ENCODE peak calls at places on chromosomes 12 and 14, in four cellular contexts. A, M, F and K are unnamed samples.

GRCh38 chr12:53623986-53624385 is 2.2 kb downstream of the ATF7 start:
- DNase-seq in A (no peak), M (no peak), F (peak; percentile 31), K (peak; percentile 35)

GRCh38 chr12:119013023-119013422 is 31.7 kb downstream of the SRRM4 start:
- DNase-seq in A (no peak), F (no peak), M (no peak), K (no peak)

GRCh38 chr12:49105504-49106120 is 5.0 kb downstream of the LMBR1L start:
- DNase-seq in F (peak; percentile 91), A (no peak), M (peak; percentile 35), K (no peak)

GRCh38 chr12:106442575-106442974 is 85.0 kb downstream of the POLR3B start:
- DNase-seq in F (peak; percentile 9), M (no peak), A (no peak), K (no peak)

GRCh38 chr12:88339254-88339949 is 197.3 kb downstream of the TMTC3 start:
- DNase-seq in A (no peak), F (peak; percentile 46), M (no peak), K (no peak)

GRCh38 chr14:105865266-105865903 is 339.0 kb downstream of the TMEM121 start:
- DNase-seq in M (peak; percentile 12), F (no peak), A (peak; percentile 73), K (peak; percentile 3)

GRCh38 chr12:570949-571794 is 92.1 kb downstream of the NINJ2 start:
- DNase-seq in A (no peak), M (peak; percentile 73), F (peak; percentile 85), K (peak; percentile 90)

GRCh38 chr12:125610292-125610691 is 545.1 kb downstream of the AACS start:
- DNase-seq in F (no peak), M (no peak), A (no peak), K (no peak)

GRCh38 chr14:96357216-96357615 is 5.9 kb downstream of the ATG2B start:
- DNase-seq in A (no peak), M (no peak), F (no peak), K (no peak)

GRCh38 chr14:61116369-61116768 is 135.3 kb downstream of the SLC38A6 start:
- DNase-seq in F (peak; percentile 86), M (no peak), A (no peak), K (no peak)

GRCh38 chr12:39605996-39606395 is 13.6 kb downstream of the ABCD2 start:
- DNase-seq in F (peak; percentile 75), A (no peak), M (no peak), K (no peak)

GRCh38 chr14:73168274-73168673 is 32.0 kb downstream of the PSEN1 start:
- DNase-seq in F (no peak), M (no peak), A (no peak), K (no peak)

GRCh38 chr12:89156862-89157262 is 195.4 kb downstream of the DUSP6 start:
- DNase-seq in F (no peak), A (no peak), M (no peak), K (no peak)

GRCh38 chr14:81656811-81657210 is 123.2 kb upstream of the SEL1L start:
- DNase-seq in M (no peak), A (no peak), F (no peak), K (no peak)

GRCh38 chr14:104559769-104560585 is 19.6 kb upstream of the C14orf180 start:
- DNase-seq in M (no peak), F (no peak), A (peak; percentile 6), K (no peak)

GRCh38 chr14:65073605-65074201 is 28.6 kb downstream of the MAX start:
- DNase-seq in A (no peak), F (no peak), M (no peak), K (no peak)

GRCh38 chr14:84064756-84065155 is 1465.2 kb upstream of the FLRT2 start:
- DNase-seq in M (no peak), A (no peak), F (no peak), K (no peak)

GRCh38 chr12:52251367-52252055 is 18.5 kb downstream of the KRT7 start:
- DNase-seq in F (peak; percentile 30), M (no peak), A (no peak), K (no peak)

GRCh38 chr12:50440288-50440687 is 39.6 kb downstream of the LARP4 start:
- DNase-seq in M (no peak), F (no peak), A (no peak), K (no peak)

GRCh38 chr14:22824711-22825359 is 4.9 kb upstream of the MRPL52 start:
- DNase-seq in F (peak; percentile 90), M (no peak), A (no peak), K (no peak)

GRCh38 chr14:24130380-24130716 is at the start of gene FITM1:
- DNase-seq in M (no peak), A (no peak), F (no peak), K (no peak)

GRCh38 chr14:104805326-104805678 is 4.4 kb downstream of the ZBTB42 start:
- DNase-seq in M (no peak), F (peak; percentile 77), A (peak; percentile 15), K (peak; percentile 31)

GRCh38 chr14:78840898-78841297 is 670.7 kb downstream of the NRXN3 start:
- DNase-seq in F (no peak), A (no peak), M (no peak), K (no peak)

GRCh38 chr14:104721704-104722431 is 2.2 kb upstream of the ADSS1 start:
- DNase-seq in F (no peak), M (peak; percentile 77), A (no peak), K (no peak)

GRCh38 chr12:57889541-57889989 is 43.0 kb upstream of the CTDSP2 start:
- DNase-seq in F (no peak), A (no peak), M (peak; percentile 83), K (peak; percentile 57)
- H3K4me1 ChIP-seq in F (peaks cover 38% of the 10 kb centered on the region), A (peaks cover 47% of the 10 kb centered on the region), M (peaks cover 78% of the 10 kb centered on the region), K (peaks cover 72% of the 10 kb centered on the region)

GRCh38 chr12:109832534-109833306 is 478 bp downstream of the TRPV4 start:
- DNase-seq in F (no peak), A (no peak), M (no peak), K (no peak)
- H3K4me3 ChIP-seq in F (peak overlapping the region; percentile 67), A (no peak overlapping the region), M (peak overlapping the region; percentile 65), K (peak overlapping the region; percentile 71)

GRCh38 chr14:56812364-56813103 is 2.3 kb upstream of the OTX2 start:
- DNase-seq in M (no peak), F (no peak), A (no peak), K (no peak)

GRCh38 chr14:56810850-56811595 is 744 bp upstream of the OTX2 start:
- DNase-seq in M (no peak), F (no peak), A (no peak), K (no peak)

GRCh38 chr14:56810341-56810740 is at the start of gene OTX2:
- DNase-seq in F (no peak), M (no peak), A (no peak), K (no peak)

GRCh38 chr14:56813143-56813551 is 2.9 kb upstream of the OTX2 start:
- DNase-seq in F (no peak), A (no peak), M (no peak), K (no peak)

DNA sequence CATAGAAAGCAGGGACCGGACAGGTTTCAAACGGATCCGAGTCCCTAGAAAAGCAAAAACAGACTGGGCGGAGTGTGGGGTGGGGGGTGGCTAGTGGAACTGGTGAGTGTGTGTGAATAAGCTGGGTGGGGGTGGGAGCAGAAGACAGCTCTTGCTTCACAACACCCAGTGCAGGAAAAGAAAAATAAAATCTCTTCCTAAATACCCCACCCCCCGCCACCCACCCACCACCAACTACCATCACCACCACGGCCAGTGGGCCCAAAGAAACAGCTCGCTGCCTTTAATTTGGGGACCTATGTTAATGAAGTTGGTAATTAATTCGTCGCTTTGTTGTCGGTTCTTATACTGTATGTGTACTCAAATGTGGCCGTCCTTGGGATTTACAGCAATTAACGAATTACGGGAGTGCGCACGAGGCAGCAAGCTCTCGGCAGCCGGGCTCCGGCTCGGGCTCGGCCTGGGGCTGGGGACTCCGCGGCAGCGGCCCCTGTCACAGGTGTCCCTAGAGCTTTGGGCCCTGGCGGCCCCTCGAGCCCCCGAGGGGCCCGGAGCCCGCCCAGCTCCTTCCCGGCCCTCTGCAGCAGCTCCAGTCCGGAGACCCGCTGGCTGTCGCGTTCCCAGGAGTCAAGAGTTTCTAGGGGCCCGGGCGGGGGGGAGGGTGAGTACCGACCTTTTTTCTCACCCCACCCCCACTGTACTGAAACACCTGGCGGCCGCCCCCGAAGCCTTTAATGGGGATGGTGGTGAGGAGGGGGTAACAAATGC is 1.5 kb upstream of the OTX2 start:
- DNase-seq in M (no peak), F (no peak), A (no peak), K (no peak)
- H3K4me1 ChIP-seq in M (peaks cover 24% of the 10 kb centered on the region), F (no peaks in the 10 kb centered on the region), A (no peaks in the 10 kb centered on the region), K (no peaks in the 10 kb centered on the region)

DNA sequence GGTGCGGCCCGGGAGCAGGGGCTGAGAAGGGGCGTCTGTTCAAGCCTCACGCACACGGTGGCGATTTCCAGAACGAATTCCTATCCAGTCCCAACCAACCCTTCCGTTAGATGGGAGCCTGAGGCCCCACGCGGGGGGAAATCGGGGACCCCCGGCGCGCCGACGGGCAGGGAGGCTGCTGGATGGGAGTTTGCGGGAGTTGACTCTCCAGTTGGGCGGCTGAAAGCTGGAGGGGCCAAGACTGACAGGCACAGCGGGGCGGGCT is 9.8 kb downstream of the EXOC3L4 start:
- DNase-seq in F (no peak), A (no peak), M (no peak), K (no peak)
- H3K4me3 ChIP-seq in F (peak overlapping the region; percentile 63), A (no peak overlapping the region), M (peak overlapping the region; percentile 51), K (no peak overlapping the region)

DNA sequence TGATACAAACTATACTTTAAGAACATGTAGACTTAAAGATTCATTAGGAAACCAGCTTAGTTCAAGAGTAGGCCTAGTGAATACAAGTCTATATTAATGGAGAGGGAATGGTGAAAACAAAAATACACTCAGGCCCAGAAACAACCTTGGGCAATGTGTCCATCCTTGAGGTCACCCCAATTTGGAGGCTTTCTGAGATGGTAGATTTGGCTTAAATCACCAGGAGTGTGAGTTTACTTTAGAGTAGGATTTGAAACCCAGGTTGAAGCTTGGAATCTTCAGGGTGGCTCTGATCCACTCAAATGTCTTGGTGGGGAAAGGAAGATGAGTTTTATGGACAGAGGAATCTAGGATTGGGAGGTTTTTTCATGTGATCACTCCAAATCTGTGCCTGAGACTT is 10.5 kb downstream of the LDHB start:
- DNase-seq in M (no peak), A (no peak), F (no peak), K (no peak)
- H3K4me1 ChIP-seq in M (peaks cover 95% of the 10 kb centered on the region), A (peaks cover 9% of the 10 kb centered on the region), F (no peaks in the 10 kb centered on the region), K (peaks cover 12% of the 10 kb centered on the region)

GRCh38 chr12:45611495-45611894 is 118.0 kb upstream of the ARID2 start:
- DNase-seq in M (no peak), A (no peak), F (no peak), K (no peak)
- H3K4me3 ChIP-seq in M (peak overlapping the region; percentile 36), A (peak overlapping the region; percentile 35), F (no peak overlapping the region), K (no peak overlapping the region)

GRCh38 chr12:5533368-5533767 is 101.5 kb downstream of the NTF3 start:
- DNase-seq in F (no peak), M (no peak), A (no peak), K (no peak)
- H3K4me1 ChIP-seq in F (no peaks in the 10 kb centered on the region), M (no peaks in the 10 kb centered on the region), A (no peaks in the 10 kb centered on the region), K (no peaks in the 10 kb centered on the region)